ENCODE peak calls at places on chromosomes 2 and 18, in four cellular contexts. Y is left lung, A is cardiac muscle cell, I is mesendoderm. C is an unnamed sample. For H3K4me1, the result is how much of the 10 kb centered on the place peaks cover.

GRCh38 chr2:43810888-43811287 is 27.8 kb downstream of the ABCG5 start:
- DNase-seq in Y (no peak), A (no peak), I (no peak), C (no peak)

GRCh38 chr2:177029501-177029900 is 183.1 kb upstream of the HNRNPA3 start:
- DNase-seq in Y (no peak), A (no peak), I (peak), C (no peak)

GRCh38 chr2:190887089-190887488 is 6.5 kb downstream of the GLS start:
- DNase-seq in Y (no peak), A (no peak), I (no peak), C (no peak)

GRCh38 chr2:200662727-200663126 is 76.9 kb downstream of the AOX1 start:
- DNase-seq in Y (no peak), A (peak), I (peak), C (no peak)

GRCh38 chr2:84223191-84223590 is 235.9 kb downstream of the SUCLG1 start:
- DNase-seq in Y (no peak), A (peak), I (no peak), C (no peak)

GRCh38 chr2:71330585-71331330 is 824 bp upstream of the ZNF638 start:
- DNase-seq in Y (no peak), A (peak), I (peak), C (no peak)

GRCh38 chr2:153886833-153887232 is 15.1 kb downstream of the GALNT13 start:
- DNase-seq in Y (no peak), A (no peak), I (no peak), C (no peak)

GRCh38 chr18:75530548-75531211 is 103.2 kb upstream of the SMIM21 start:
- DNase-seq in Y (no peak), A (peak), I (no peak), C (no peak)

GRCh38 chr2:14634885-14635871 is 2.7 kb downstream of the LRATD1 start:
- DNase-seq in Y (peak), A (peak), I (peak), C (no peak)

GRCh38 chr2:69686855-69687254 is 43.3 kb upstream of the AAK1 start:
- DNase-seq in Y (no peak), A (no peak), I (no peak), C (no peak)

GRCh38 chr2:9179572-9180201 is 26.9 kb upstream of the ASAP2 start:
- DNase-seq in Y (no peak), A (peak), I (no peak), C (no peak)

GRCh38 chr2:188435115-188435514 is 143.4 kb downstream of the GULP1 start:
- DNase-seq in Y (no peak), A (no peak), I (no peak), C (no peak)

GRCh38 chr2:83972123-83972522 is 487.0 kb downstream of the SUCLG1 start:
- DNase-seq in Y (no peak), A (peak), I (peak), C (no peak)

GRCh38 chr2:174835797-174836255 is 71.6 kb upstream of the CHRNA1 start:
- DNase-seq in Y (no peak), A (peak), I (peak), C (no peak)

GRCh38 chr2:112621792-112622527 is 23.8 kb upstream of the SLC20A1 start:
- DNase-seq in Y (no peak), A (peak), I (no peak), C (no peak)

GRCh38 chr2:240956935-240957655 is 41.3 kb upstream of the SNED1 start:
- DNase-seq in Y (peak), A (no peak), I (no peak), C (no peak)

GRCh38 chr2:132978840-132979239 is 308.8 kb upstream of the LYPD1 start:
- DNase-seq in Y (no peak), A (no peak), I (no peak), C (no peak)

GRCh38 chr2:176418768-176419167 is 149.5 kb downstream of the MTX2 start:
- DNase-seq in Y (no peak), A (peak), I (no peak), C (no peak)

GRCh38 chr2:235690082-235690808 is 196.4 kb downstream of the AGAP1 start:
- DNase-seq in Y (peak), A (no peak), I (no peak), C (no peak)

GRCh38 chr2:88602022-88602421 is 25.2 kb downstream of the EIF2AK3 start:
- DNase-seq in Y (no peak), A (no peak), I (no peak), C (no peak)

GRCh38 chr2:162072181-162072702 is 1.8 kb downstream of the DPP4 start:
- DNase-seq in Y (no peak), A (peak), I (no peak), C (no peak)

GRCh38 chr2:236546561-236546961 is 23.1 kb upstream of the ACKR3 start:
- DNase-seq in Y (no peak), A (no peak), I (no peak), C (peak)

GRCh38 chr18:59593291-59593717 is 103.9 kb downstream of the CCBE1 start:
- DNase-seq in Y (no peak), A (peak), I (no peak), C (no peak)

GRCh38 chr2:8611712-8612111 is 70.1 kb upstream of the ID2 start:
- DNase-seq in Y (no peak), A (no peak), I (no peak), C (no peak)

GRCh38 chr2:43088148-43089073 is 138.0 kb downstream of the ZFP36L2 start:
- DNase-seq in Y (no peak), A (no peak), I (peak), C (no peak)

GRCh38 chr2:231902598-231902997 is 23.6 kb downstream of the NPPC start:
- DNase-seq in Y (no peak), A (no peak), I (no peak), C (no peak)

GRCh38 chr2:149611100-149611820 is 23.7 kb upstream of the MMADHC start:
- DNase-seq in Y (no peak), A (no peak), I (peak), C (no peak)

GRCh38 chr2:33033524-33034150 is 86.9 kb downstream of the LTBP1 start:
- DNase-seq in Y (no peak), A (peak), I (peak), C (no peak)

GRCh38 chr18:12944724-12945123 is 3.1 kb upstream of the SEH1L start:
- DNase-seq in Y (no peak), A (peak), I (no peak), C (peak)

GRCh38 chr2:186544255-186544675 is 45.6 kb upstream of the ITGAV start:
- DNase-seq in Y (no peak), A (peak), I (peak), C (no peak)

GRCh38 chr18:809985-810642 is 1.9 kb downstream of the YES1 start:
- DNase-seq in Y (no peak), A (no peak), I (no peak), C (peak)
- H3K4me3 ChIP-seq in Y (peak), A (peak), I (no peak), C (peak)

GRCh38 chr2:204860249-204860648 is 315.0 kb downstream of the PARD3B start:
- DNase-seq in Y (no peak), A (no peak), I (no peak), C (no peak)
- H3K27ac ChIP-seq in Y (no peak), A (no peak), I (no peak), C (no peak)

GRCh38 chr2:238524584-238524983 is 97.9 kb downstream of the ASB1 start:
- DNase-seq in Y (peak), A (no peak), I (no peak), C (no peak)
- H3K4me1 ChIP-seq in Y (under half), A (under half), I (under half), C (under half)

DNA sequence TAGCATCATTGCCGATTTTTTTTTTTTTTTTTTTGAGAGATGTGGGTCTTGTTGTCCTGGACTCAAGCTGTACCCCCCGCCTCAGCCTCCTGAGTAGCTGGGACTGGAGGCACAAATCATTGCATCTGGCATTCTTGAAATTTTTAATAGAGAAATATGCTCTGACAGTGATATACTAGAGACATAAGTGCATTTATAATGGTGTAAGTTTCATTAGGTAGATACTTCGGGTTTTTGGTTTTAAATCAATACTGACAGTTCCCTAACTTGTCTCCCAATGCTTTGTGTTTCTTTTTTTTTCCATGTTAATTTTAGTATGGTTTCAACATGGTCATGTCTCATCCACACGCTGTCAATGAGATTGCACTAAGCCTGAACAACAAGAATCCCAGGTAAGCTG is 138.7 kb downstream of the PRPF40A start:
- DNase-seq in Y (no peak), A (no peak), I (no peak), C (no peak)
- H3K4me3 ChIP-seq in Y (no peak), A (no peak), I (no peak), C (no peak)

DNA sequence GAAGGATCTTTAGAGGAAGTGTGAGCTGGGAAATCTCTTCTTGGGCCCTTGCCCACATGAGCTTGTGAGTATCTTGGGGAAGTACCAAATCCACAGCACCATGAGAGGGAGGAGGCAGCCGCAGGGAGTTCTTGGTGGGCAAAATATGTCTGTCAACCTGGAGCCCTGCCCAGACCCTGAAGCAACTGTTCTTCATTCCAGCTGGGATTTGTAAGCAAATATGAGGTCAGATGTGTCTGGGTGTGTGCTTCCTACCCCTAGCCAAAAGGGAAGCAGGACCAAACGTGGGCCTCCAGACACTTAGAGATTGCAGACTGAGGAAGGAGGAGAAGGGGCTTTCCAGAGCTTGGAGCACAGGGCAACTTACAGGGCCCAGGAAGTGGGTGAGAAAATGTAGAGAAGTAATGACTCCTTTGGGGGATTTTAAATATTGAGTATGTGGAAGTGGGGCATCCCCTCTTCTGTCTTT is 41.9 kb downstream of the TMEM247 start:
- DNase-seq in Y (no peak), A (peak), I (no peak), C (no peak)
- H3K27ac ChIP-seq in Y (peak), A (no peak), I (no peak), C (no peak)

GRCh38 chr18:9930299-9930884 is 16.6 kb downstream of the VAPA start:
- DNase-seq in Y (no peak), A (no peak), I (no peak), C (no peak)
- H3K4me1 ChIP-seq in Y (under half), A (under half), I (under half), C (under half)

DNA sequence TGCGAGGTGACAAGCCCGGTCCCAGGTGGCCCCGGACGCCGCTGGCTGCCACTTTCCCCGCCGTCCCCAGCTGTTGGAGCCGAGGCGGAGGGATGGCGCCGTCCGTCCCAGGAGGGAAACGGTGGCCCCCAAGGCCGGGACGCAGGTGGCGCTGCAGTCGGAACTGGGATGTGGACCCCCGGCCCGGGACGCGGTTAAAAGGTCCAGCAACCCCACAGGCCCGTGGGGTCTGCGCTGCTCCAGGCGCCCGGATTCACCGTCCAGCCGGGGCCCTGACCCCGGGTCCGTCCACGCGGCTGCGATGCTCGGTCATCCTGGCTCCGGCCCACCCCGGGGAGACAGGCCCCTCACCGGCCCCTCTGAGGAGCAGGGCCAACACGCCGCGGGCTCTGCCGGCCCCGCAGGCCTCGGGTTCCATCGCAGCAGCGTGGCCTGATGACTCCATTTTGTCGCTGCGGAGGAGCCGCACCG is 41.0 kb downstream of the TMEM18 start:
- DNase-seq in Y (peak), A (no peak), I (no peak), C (no peak)
- H3K4me3 ChIP-seq in Y (peak), A (no peak), I (no peak), C (no peak)

GRCh38 chr2:18342901-18343300 is 217.6 kb downstream of the RDH14 start:
- DNase-seq in Y (no peak), A (no peak), I (no peak), C (no peak)

GRCh38 chr2:18349421-18349820 is 211.0 kb downstream of the RDH14 start:
- DNase-seq in Y (no peak), A (no peak), I (no peak), C (no peak)

GRCh38 chr2:18346364-18346763 is 214.1 kb downstream of the RDH14 start:
- DNase-seq in Y (no peak), A (peak), I (no peak), C (no peak)

GRCh38 chr2:18345848-18346247 is 214.6 kb downstream of the RDH14 start:
- DNase-seq in Y (no peak), A (no peak), I (no peak), C (no peak)
- H3K27ac ChIP-seq in Y (peak), A (no peak), I (no peak), C (no peak)

GRCh38 chr2:30078521-30078920 is 68.3 kb upstream of the YPEL5 start:
- DNase-seq in Y (no peak), A (no peak), I (peak), C (no peak)
- H3K4me1 ChIP-seq in Y (under half), A (under half), I (under half), C (under half)

C was measured in CD4-positive, CD25-positive, alpha-beta regulatory T cell.